ENCODE peak calls at places on chromosomes 7 and 10, in eight cellular contexts. T is stomach, V is IMR-90, C is HCT116, P is spleen, N is upper lobe of left lung, R is heart left ventricle, G is uterus. Q is an unnamed sample.

GRCh38 chr10:110317866-110318850 is 13.4 kb upstream of the SMNDC1 start:
- DNase-seq in T (no peak), V (no peak), C (no peak), P (no peak), N (no peak), R (no peak), G (no peak), Q (no peak)

GRCh38 chr10:51892965-51893658 is 193.7 kb upstream of the CSTF2T start:
- DNase-seq in T (no peak), V (peak; percentile 6), C (peak; percentile 40), P (no peak), N (no peak), R (no peak), G (no peak), Q (no peak)

GRCh38 chr7:106372595-106373318 is 88.0 kb upstream of the NAMPT start:
- DNase-seq in T (no peak), V (peak; percentile 49), C (no peak), P (no peak), N (no peak), R (no peak), G (no peak), Q (no peak)

GRCh38 chr10:88227342-88228018 is 355.6 kb downstream of the RNLS start:
- DNase-seq in T (peak; percentile 32), V (peak; percentile 85), C (no peak), P (no peak), N (no peak), R (peak; percentile 65), G (no peak), Q (peak; percentile 23)

GRCh38 chr10:23146069-23146657 is 45.9 kb upstream of the PTF1A start:
- DNase-seq in T (no peak), V (no peak), C (no peak), P (no peak), N (no peak), R (no peak), G (no peak), Q (peak; percentile 40)

GRCh38 chr10:47346572-47347302 is 1.4 kb upstream of the RBP3 start:
- DNase-seq in T (no peak), V (no peak), C (no peak), P (peak; percentile 58), N (peak; percentile 58), R (no peak), G (no peak), Q (no peak)

GRCh38 chr7:18680576-18680975 is 185.0 kb downstream of the HDAC9 start:
- DNase-seq in T (no peak), V (no peak), C (no peak), P (no peak), N (no peak), R (no peak), G (no peak), Q (no peak)

GRCh38 chr10:36109399-36110023 is 467.4 kb upstream of the FZD8 start:
- DNase-seq in T (no peak), V (no peak), C (no peak), P (no peak), N (no peak), R (no peak), G (no peak), Q (no peak)

GRCh38 chr7:28953628-28954027 is 4.5 kb downstream of the TRIL start:
- DNase-seq in T (no peak), V (peak; percentile 44), C (no peak), P (no peak), N (no peak), R (no peak), G (no peak), Q (no peak)

GRCh38 chr7:130650616-130651015 is 17.9 kb downstream of the COPG2 start:
- DNase-seq in T (no peak), V (no peak), C (no peak), P (no peak), N (no peak), R (no peak), G (no peak), Q (no peak)

GRCh38 chr10:109062371-109062770 is 860.9 kb downstream of the XPNPEP1 start:
- DNase-seq in T (no peak), V (peak; percentile 18), C (no peak), P (no peak), N (no peak), R (no peak), G (no peak), Q (no peak)

GRCh38 chr7:99955247-99955646 is 20.6 kb downstream of the AZGP1 start:
- DNase-seq in T (no peak), V (no peak), C (peak; percentile 21), P (no peak), N (peak; percentile 75), R (no peak), G (no peak), Q (no peak)

GRCh38 chr10:117663750-117664149 is 121.2 kb downstream of the EMX2 start:
- DNase-seq in T (no peak), V (peak; percentile 28), C (peak; percentile 33), P (no peak), N (no peak), R (no peak), G (peak; percentile 59), Q (no peak)

GRCh38 chr7:74343281-74344127 is 54.3 kb downstream of the CLIP2 start:
- DNase-seq in T (no peak), V (peak; percentile 85), C (peak; percentile 38), P (no peak), N (no peak), R (no peak), G (no peak), Q (no peak)

GRCh38 chr7:157602581-157602980 is 265.8 kb downstream of the DNAJB6 start:
- DNase-seq in T (no peak), V (no peak), C (no peak), P (peak; percentile 41), N (no peak), R (no peak), G (no peak), Q (no peak)

GRCh38 chr10:22557321-22557720 is 157.1 kb downstream of the PIP4K2A start:
- DNase-seq in T (no peak), V (peak; percentile 13), C (no peak), P (no peak), N (no peak), R (no peak), G (no peak), Q (no peak)

GRCh38 chr10:57579926-57580325 is 687.8 kb downstream of the IPMK start:
- DNase-seq in T (no peak), V (peak; percentile 2), C (no peak), P (no peak), N (no peak), R (no peak), G (no peak), Q (no peak)

GRCh38 chr7:92680458-92680857 is 90.3 kb upstream of the FAM133B start:
- DNase-seq in T (no peak), V (peak; percentile 26), C (no peak), P (no peak), N (no peak), R (no peak), G (no peak), Q (no peak)

GRCh38 chr10:91144961-91145360 is 75.5 kb upstream of the PCGF5 start:
- DNase-seq in T (no peak), V (no peak), C (no peak), P (no peak), N (no peak), R (no peak), G (no peak), Q (no peak)

GRCh38 chr7:30867483-30867882 is 44.2 kb upstream of the AQP1 start:
- DNase-seq in T (no peak), V (no peak), C (no peak), P (no peak), N (no peak), R (no peak), G (no peak), Q (no peak)

GRCh38 chr10:117004627-117005453 is at the start of gene SHTN1:
- DNase-seq in T (peak; percentile 94), V (peak; percentile 50), C (peak; percentile 84), P (peak; percentile 79), N (peak; percentile 86), R (peak; percentile 65), G (peak; percentile 58), Q (peak; percentile 95)

GRCh38 chr10:83374741-83375140 is 764.6 kb upstream of the GHITM start:
- DNase-seq in T (no peak), V (no peak), C (no peak), P (no peak), N (no peak), R (no peak), G (no peak), Q (no peak)
- H3K27ac ChIP-seq in T (no peak overlapping the region), V (no peak overlapping the region), C (no peak overlapping the region), P (no peak overlapping the region), N (no peak overlapping the region), R (no peak overlapping the region), G (no peak overlapping the region), Q (no peak overlapping the region)

GRCh38 chr7:143405671-143406352 is 2.8 kb downstream of the EPHA1 start:
- DNase-seq in T (no peak), V (no peak), C (no peak), P (no peak), N (no peak), R (no peak), G (no peak), Q (no peak)
- TF ChIP-seq POLR2A in T (no peak), V (no peak), C (no peak), P (no peak), N (no peak), R (no peak), G (no peak), Q (no peak)

GRCh38 chr10:119616879-119617580 is 20.3 kb upstream of the TIAL1 start:
- DNase-seq in T (no peak), V (no peak), C (no peak), P (peak; percentile 55), N (no peak), R (no peak), G (no peak), Q (no peak)
- TF ChIP-seq CTCF in T (no peak), V (peak; percentile 24), C (peak; percentile 32), P (no peak), N (no peak), R (peak; percentile 30), G (no peak), Q (no peak)

GRCh38 chr7:2641406-2642393 is 9.9 kb downstream of the TTYH3 start:
- DNase-seq in T (peak; percentile 94), V (peak; percentile 97), C (no peak), P (peak; percentile 90), N (peak; percentile 95), R (peak; percentile 97), G (peak; percentile 87), Q (peak; percentile 99)

GRCh38 chr7:2639151-2639993 is 7.6 kb downstream of the TTYH3 start:
- DNase-seq in T (no peak), V (no peak), C (no peak), P (peak; percentile 79), N (no peak), R (peak; percentile 66), G (no peak), Q (no peak)

GRCh38 chr7:2639994-2640830 is 8.4 kb downstream of the TTYH3 start:
- DNase-seq in T (peak; percentile 72), V (no peak), C (no peak), P (peak; percentile 79), N (no peak), R (no peak), G (peak; percentile 26), Q (peak; percentile 99)

GRCh38 chr7:2638224-2638991 is 6.6 kb downstream of the TTYH3 start:
- DNase-seq in T (no peak), V (peak; percentile 71), C (no peak), P (peak; percentile 79), N (no peak), R (peak; percentile 84), G (peak; percentile 30), Q (peak; percentile 45)

GRCh38 chr7:2640858-2641257 is 9.1 kb downstream of the TTYH3 start:
- DNase-seq in T (no peak), V (no peak), C (no peak), P (no peak), N (no peak), R (no peak), G (no peak), Q (peak; percentile 65)
- H3K27ac ChIP-seq in T (peak overlapping the region; percentile 79), V (peak overlapping the region; percentile 80), C (no peak overlapping the region), P (peak overlapping the region; percentile 94), N (peak overlapping the region; percentile 82), R (no peak overlapping the region), G (peak overlapping the region; percentile 70), Q (peak overlapping the region; percentile 98)

Q was measured in thyroid gland.